ENCODE peak calls at places on chromosome X, in five cellular contexts. O is stimulated activated CD4-positive, alpha-beta T cell treated with anti-CD3 and anti-CD28 coated beads, Interleukin-2, amount 100 ng/mL, for 48 hours; K is adipocyte; A is coronary artery; B is NCI-H226. J is an unnamed sample.

GRCh38 chrX:42955349-42955748 is 177.4 kb upstream of the PPP1R2C start:
- DNase-seq in B (no peak), K (no peak), A (no peak), O (no peak), J (no peak)

GRCh38 chrX:154021131-154021611 is 1.5 kb upstream of the IRAK1 start:
- DNase-seq in B (no peak), O (no peak), K (peak), A (no peak), J (no peak)

GRCh38 chrX:10119399-10119990 is 37.3 kb upstream of the CLCN4 start:
- DNase-seq in A (no peak), O (peak), K (peak), B (peak), J (peak)

GRCh38 chrX:78102100-78102499 is 1.9 kb upstream of the PGK1 start:
- DNase-seq in O (no peak), A (no peak), K (no peak), B (peak), J (no peak)

GRCh38 chrX:134737061-134737460 is 78.8 kb upstream of the PLAC1 start:
- DNase-seq in A (no peak), O (no peak), B (no peak), K (no peak), J (no peak)

GRCh38 chrX:2484721-2485459 is 15.9 kb downstream of the DHRSX start:
- DNase-seq in B (no peak), A (no peak), O (no peak), K (peak), J (no peak)

GRCh38 chrX:42755820-42756219 is 22.1 kb downstream of the PPP1R2C start:
- DNase-seq in O (no peak), B (peak), A (no peak), K (peak), J (peak)

GRCh38 chrX:43557792-43558191 is 98.3 kb upstream of the MAOA start:
- DNase-seq in O (peak), K (peak), B (peak), A (no peak), J (peak)

GRCh38 chrX:55488559-55489314 is 911 bp downstream of the USP51 start:
- DNase-seq in B (peak), A (peak), K (peak), O (peak), J (peak)

GRCh38 chrX:21730011-21730410 is 27.9 kb downstream of the SMPX start:
- DNase-seq in O (no peak), A (no peak), B (peak), K (no peak), J (no peak)

GRCh38 chrX:15511563-15511962 is 11.0 kb downstream of the BMX start:
- DNase-seq in B (no peak), A (no peak), K (no peak), O (no peak), J (no peak)

GRCh38 chrX:38166478-38167083 is 54.1 kb downstream of the SRPX start:
- DNase-seq in A (no peak), B (no peak), K (peak), O (peak), J (no peak)

GRCh38 chrX:129996120-129996519 is 13.7 kb downstream of the BCORL1 start:
- DNase-seq in B (peak), O (no peak), A (no peak), K (peak), J (no peak)

GRCh38 chrX:50075630-50076349 is 125.0 kb downstream of the AKAP4 start:
- DNase-seq in B (no peak), O (no peak), A (no peak), K (no peak), J (no peak)

GRCh38 chrX:15678339-15678738 is 13.7 kb upstream of the CLTRN start:
- DNase-seq in O (no peak), K (no peak), A (no peak), B (no peak), J (no peak)

GRCh38 chrX:107686026-107686425 is 57.7 kb downstream of the PRPS1 start:
- DNase-seq in K (no peak), A (no peak), B (no peak), O (no peak), J (no peak)

GRCh38 chrX:107704181-107704580 is 71.4 kb downstream of the TSC22D3 start:
- DNase-seq in A (no peak), K (no peak), B (no peak), O (no peak), J (no peak)

GRCh38 chrX:54639018-54639345 is 109.0 kb downstream of the GNL3L start:
- DNase-seq in B (no peak), A (no peak), K (no peak), O (no peak), J (no peak)

J was measured in ureter.